ENCODE peak calls at places on chromosomes 16 and 17, in nine cellular contexts. T is bronchial epithelial cell; B is effector memory CD4-positive, alpha-beta T cell; R is HCT116; A is activated naive CD8-positive, alpha-beta T cell treated with anti-CD3 and anti-CD28 coated beads for 36 hours; Z is NCI-H1105; I is nucleus accumbens; G is suprapubic skin; L is Caco-2. X is an unnamed sample.

GRCh38 chr16:35745191-35745590 is 2285.8 kb downstream of the TP53TG3F start:
- DNase-seq in T (no peak), I (no peak), L (no peak), A (no peak), Z (no peak), B (no peak), R (no peak), G (no peak), X (no peak)

GRCh38 chr16:85676466-85676865 is 12.3 kb downstream of the GINS2 start:
- DNase-seq in T (no peak), B (no peak), G (no peak), L (no peak), A (no peak), Z (no peak), R (no peak), I (no peak), X (no peak)

GRCh38 chr16:66081967-66082366 is 284.5 kb upstream of the CDH5 start:
- DNase-seq in I (no peak), Z (no peak), T (peak), B (no peak), R (peak), A (no peak), G (no peak), L (no peak), X (no peak)

GRCh38 chr17:47310186-47310733 is 13.5 kb upstream of the EFCAB13 start:
- DNase-seq in T (no peak), Z (no peak), G (no peak), R (no peak), A (no peak), I (no peak), L (no peak), B (no peak), X (no peak)

GRCh38 chr17:27319536-27320221 is 25.8 kb downstream of the WSB1 start:
- DNase-seq in G (no peak), I (peak), R (no peak), B (no peak), T (no peak), A (no peak), Z (peak), L (no peak), X (no peak)

GRCh38 chr17:63349478-63350000 is 96.6 kb downstream of the CYB561 start:
- DNase-seq in Z (no peak), B (no peak), T (no peak), G (no peak), R (no peak), L (no peak), A (no peak), I (no peak), X (no peak)

GRCh38 chr17:17079336-17079735 is 37.1 kb downstream of the MPRIP start:
- DNase-seq in L (no peak), Z (no peak), I (no peak), A (no peak), T (no peak), B (no peak), R (no peak), G (no peak), X (no peak)

GRCh38 chr16:75996491-75996890 is 270.2 kb upstream of the CPHXL start:
- DNase-seq in I (no peak), B (no peak), G (no peak), Z (no peak), T (peak), A (no peak), L (no peak), R (no peak), X (no peak)

GRCh38 chr17:79026345-79027273 is 2.6 kb downstream of the C1QTNF1 start:
- DNase-seq in R (peak), T (peak), A (no peak), L (peak), G (peak), I (no peak), Z (no peak), B (no peak), X (peak)

GRCh38 chr16:69112285-69113129 is 7.1 kb downstream of the HAS3 start:
- DNase-seq in Z (no peak), T (no peak), A (peak), I (no peak), B (no peak), R (no peak), G (no peak), L (peak), X (peak)

GRCh38 chr17:20300399-20301037 is 166.8 kb downstream of the LGALS9B start:
- DNase-seq in T (no peak), R (no peak), B (no peak), Z (no peak), L (no peak), A (no peak), I (no peak), G (no peak), X (no peak)

GRCh38 chr17:58823051-58823525 is 67.4 kb downstream of the PPM1E start:
- DNase-seq in R (no peak), G (no peak), I (no peak), Z (no peak), L (no peak), A (no peak), B (no peak), T (no peak), X (no peak)